ENCODE peak calls at places on chromosomes 3 and 15, in six cellular contexts. V is right cardiac atrium, J is cardiac muscle cell, B is mammary epithelial cell, H is spleen, L is body of pancreas. S is an unnamed sample. For H3K9me3 and H3K4me1, the result is how much of the 10 kb centered on the place peaks cover.

GRCh38 chr15:25883860-25884259 is 20.7 kb upstream of the ATP10A start:
- DNase-seq in L (no peak), V (no peak), B (no peak), H (no peak), J (peak), S (no peak)

GRCh38 chr15:75362642-75363249 is 5.7 kb downstream of the MAN2C1 start:
- DNase-seq in B (no peak), J (no peak), L (no peak), H (no peak), V (no peak), S (no peak)

GRCh38 chr15:101078669-101079323 is 159.6 kb downstream of the LRRK1 start:
- DNase-seq in H (peak), V (no peak), B (no peak), J (no peak), L (no peak), S (no peak)

GRCh38 chr3:141476033-141476432 is 10.8 kb upstream of the RASA2 start:
- DNase-seq in V (no peak), L (no peak), J (no peak), B (no peak), H (no peak), S (no peak)

GRCh38 chr3:183818706-183819624 is 6.4 kb downstream of the MAP6D1 start:
- DNase-seq in J (no peak), H (peak), B (no peak), L (no peak), V (no peak), S (no peak)

GRCh38 chr15:66603301-66604179 is 37.7 kb upstream of the LCTL start:
- DNase-seq in L (peak), B (peak), J (peak), H (peak), V (peak), S (peak)

GRCh38 chr15:35657679-35658201 is 111.8 kb upstream of the DPH6 start:
- DNase-seq in J (peak), V (no peak), L (no peak), H (no peak), B (peak), S (no peak)

GRCh38 chr3:50738252-50738598 is 63.5 kb downstream of the DOCK3 start:
- DNase-seq in V (no peak), J (no peak), B (no peak), H (no peak), L (no peak), S (peak)

GRCh38 chr3:40116478-40117162 is 192.9 kb upstream of the EIF1B start:
- DNase-seq in L (no peak), V (no peak), H (no peak), J (peak), B (peak), S (no peak)

GRCh38 chr3:55147856-55148720 is 220.2 kb upstream of the LRTM1 start:
- DNase-seq in B (no peak), H (no peak), J (peak), V (no peak), L (no peak), S (no peak)

GRCh38 chr15:76153241-76154197 is 93.7 kb downstream of the TMEM266 start:
- DNase-seq in L (no peak), B (no peak), J (no peak), V (no peak), H (no peak), S (no peak)

GRCh38 chr3:155334897-155335883 is 41.7 kb upstream of the STRIT1 start:
- DNase-seq in L (peak), H (no peak), J (peak), B (no peak), V (no peak), S (no peak)

GRCh38 chr3:101643009-101643844 is 33.7 kb downstream of the ZBTB11 start:
- DNase-seq in J (no peak), L (no peak), H (no peak), V (no peak), B (no peak), S (no peak)

GRCh38 chr3:195421410-195421809 is 21.4 kb downstream of the ACAP2 start:
- DNase-seq in J (no peak), L (no peak), V (no peak), H (no peak), B (no peak), S (no peak)

GRCh38 chr3:109707642-109708041 is 370.3 kb upstream of the DPPA4 start:
- DNase-seq in B (no peak), H (no peak), J (no peak), L (no peak), V (no peak), S (no peak)

GRCh38 chr3:67646586-67647234 is 7.7 kb downstream of the SUCLG2 start:
- DNase-seq in J (peak), B (no peak), V (no peak), L (no peak), H (no peak), S (no peak)

GRCh38 chr3:45026957-45027356 is 854 bp downstream of the CLEC3B start:
- DNase-seq in H (no peak), V (peak), B (peak), L (peak), J (peak), S (no peak)

GRCh38 chr15:96736384-96736783 is 405.9 kb downstream of the NR2F2 start:
- DNase-seq in J (peak), L (no peak), H (no peak), B (no peak), V (no peak), S (no peak)

GRCh38 chr3:4633078-4634004 is 140.2 kb downstream of the ITPR1 start:
- DNase-seq in H (no peak), J (peak), V (no peak), B (peak), L (peak), S (peak)

GRCh38 chr3:8618950-8619349 is 25.6 kb downstream of the SSUH2 start:
- DNase-seq in H (no peak), L (no peak), V (no peak), J (no peak), B (no peak), S (no peak)

GRCh38 chr15:78076231-78077052 is 1.1 kb downstream of the TBC1D2B start:
- DNase-seq in L (no peak), J (no peak), V (no peak), H (no peak), B (no peak), S (peak)

GRCh38 chr3:541328-541727 is 344.8 kb downstream of the CHL1 start:
- DNase-seq in H (no peak), L (no peak), V (no peak), J (no peak), B (no peak), S (no peak)

GRCh38 chr15:74594455-74594854 is 21.2 kb upstream of the CLK3 start:
- DNase-seq in V (no peak), H (no peak), B (no peak), L (no peak), J (no peak), S (no peak)

GRCh38 chr15:31277335-31278055 is 49.1 kb upstream of the KLF13 start:
- DNase-seq in H (peak), L (no peak), B (no peak), V (no peak), J (no peak), S (no peak)

GRCh38 chr15:88810449-88810848 is 7.2 kb downstream of the ACAN start:
- DNase-seq in J (peak), V (no peak), H (no peak), L (no peak), B (peak), S (no peak)

GRCh38 chr15:85763557-85764303 is 31.0 kb downstream of the KLHL25 start:
- DNase-seq in V (peak), J (no peak), H (no peak), B (peak), L (no peak), S (no peak)

GRCh38 chr3:187361835-187362234 is 6.3 kb upstream of the RTP4 start:
- DNase-seq in B (no peak), V (no peak), H (no peak), L (no peak), J (no peak), S (no peak)

GRCh38 chr3:195247863-195248189 is 23.1 kb downstream of the XXYLT1 start:
- DNase-seq in B (no peak), L (no peak), J (no peak), H (peak), V (peak), S (peak)

GRCh38 chr3:121619691-121620090 is 26.5 kb downstream of the FBXO40 start:
- DNase-seq in B (no peak), J (no peak), H (no peak), L (no peak), V (no peak), S (no peak)

GRCh38 chr15:59295742-59296090 is 77.0 kb downstream of the MYO1E start:
- DNase-seq in J (no peak), H (no peak), B (no peak), V (no peak), L (no peak), S (no peak)

GRCh38 chr15:64600794-64601193 is 140.4 kb downstream of the ZNF609 start:
- DNase-seq in B (no peak), J (no peak), V (no peak), L (no peak), H (no peak), S (no peak)

GRCh38 chr15:56929389-56929788 is 10.9 kb downstream of the TCF12 start:
- DNase-seq in V (no peak), B (peak), L (no peak), J (peak), H (no peak), S (no peak)

GRCh38 chr3:150787741-150788370 is 24.9 kb upstream of the SIAH2 start:
- DNase-seq in H (peak), V (peak), B (peak), L (peak), J (peak), S (peak)

GRCh38 chr15:57158589-57158988 is 217.7 kb upstream of the CGNL1 start:
- DNase-seq in B (peak), H (no peak), J (peak), L (no peak), V (no peak), S (no peak)

GRCh38 chr3:120304569-120305090 is 19.6 kb upstream of the GPR156 start:
- DNase-seq in V (no peak), B (no peak), L (no peak), J (no peak), H (no peak), S (no peak)

DNA sequence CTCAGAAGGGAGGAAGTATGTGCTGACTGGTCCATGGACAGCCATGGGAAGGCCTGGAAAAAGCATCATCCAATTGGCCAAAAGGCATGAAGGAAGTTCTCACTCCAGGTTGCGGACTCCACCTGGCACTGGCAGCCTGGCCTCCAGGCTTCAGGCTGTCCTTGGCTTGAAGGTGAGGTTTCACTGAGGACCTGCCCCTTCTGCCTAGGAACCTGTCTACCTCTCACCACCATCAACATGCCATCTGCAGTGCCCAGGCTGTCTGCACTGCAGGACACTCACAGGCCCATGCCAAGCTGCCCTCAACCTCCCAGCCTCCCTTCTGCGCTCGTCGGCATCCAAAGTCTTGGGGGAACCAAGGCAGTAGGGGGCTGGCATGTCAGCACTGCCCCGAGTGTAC is 51.1 kb downstream of the CEP70 start:
- DNase-seq in J (no peak), L (no peak), B (no peak), V (no peak), H (no peak), S (no peak)
- H3K9me3 ChIP-seq in J (under half), L (under half), B (under half), V (under half), H (half or more), S (under half)

GRCh38 chr3:130688677-130689076 is 58.0 kb downstream of the PIK3R4 start:
- DNase-seq in H (no peak), V (no peak), L (no peak), J (no peak), B (no peak), S (no peak)
- H3K4me1 ChIP-seq in H (under half), V (under half), L (under half), J (under half), B (under half), S (under half)

GRCh38 chr3:1611824-1612223 is 486.8 kb upstream of the CNTN4 start:
- DNase-seq in J (no peak), H (no peak), B (no peak), V (no peak), L (no peak), S (no peak)
- H3K9me3 ChIP-seq in J (under half), H (under half), B (under half), V (under half), L (under half), S (under half)

GRCh38 chr15:51846066-51846462 is 16.6 kb downstream of the TMOD3 start:
- DNase-seq in V (no peak), J (no peak), B (no peak), H (no peak), L (no peak), S (no peak)
- H3K4me1 ChIP-seq in V (under half), J (under half), B (half or more), H (half or more), L (half or more), S (under half)

GRCh38 chr3:175911937-175912336 is 1052.8 kb downstream of the NAALADL2 start:
- DNase-seq in J (no peak), H (no peak), B (no peak), V (no peak), L (no peak), S (no peak)
- H3K9me3 ChIP-seq in J (under half), H (under half), B (under half), V (under half), L (under half), S (under half)

DNA sequence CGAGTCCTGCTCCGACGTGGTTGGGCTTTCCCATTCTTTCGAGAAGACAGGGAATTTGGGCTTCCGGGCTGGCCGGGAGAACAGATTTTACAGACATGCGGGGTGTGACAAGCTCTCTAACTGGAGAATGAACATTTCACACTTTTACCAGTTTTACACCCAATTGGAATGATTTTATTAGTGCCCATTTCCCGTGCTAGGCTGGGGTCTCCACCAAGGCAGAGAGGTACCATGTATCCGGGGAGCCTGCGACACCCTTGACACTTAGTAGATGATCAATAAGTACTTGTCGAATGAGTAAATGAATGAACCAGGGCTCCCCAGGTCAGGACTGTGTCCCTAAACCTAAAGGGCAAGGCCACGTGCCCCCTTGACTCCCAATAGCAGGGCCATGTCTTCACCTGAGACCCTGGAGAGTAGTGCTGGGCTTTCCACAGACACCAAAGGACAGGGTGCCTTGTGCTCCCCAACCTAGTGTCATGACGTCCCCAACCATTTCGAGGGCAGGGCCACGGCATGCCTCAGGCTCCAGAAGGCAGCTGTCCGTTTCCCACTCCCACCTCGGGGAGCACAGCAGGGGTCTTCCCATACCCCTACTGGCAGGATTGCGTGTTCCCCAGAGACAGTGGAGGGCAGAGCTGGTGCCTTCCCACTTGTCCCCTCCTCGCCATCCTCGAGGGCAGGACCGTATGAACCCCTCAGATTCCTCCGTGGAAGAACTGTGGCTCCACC is 680 bp upstream of the MYD88 start:
- DNase-seq in L (no peak), J (no peak), H (peak), B (no peak), V (peak), S (peak)
- H3K4me1 ChIP-seq in L (half or more), J (under half), H (half or more), B (half or more), V (under half), S (under half)

DNA sequence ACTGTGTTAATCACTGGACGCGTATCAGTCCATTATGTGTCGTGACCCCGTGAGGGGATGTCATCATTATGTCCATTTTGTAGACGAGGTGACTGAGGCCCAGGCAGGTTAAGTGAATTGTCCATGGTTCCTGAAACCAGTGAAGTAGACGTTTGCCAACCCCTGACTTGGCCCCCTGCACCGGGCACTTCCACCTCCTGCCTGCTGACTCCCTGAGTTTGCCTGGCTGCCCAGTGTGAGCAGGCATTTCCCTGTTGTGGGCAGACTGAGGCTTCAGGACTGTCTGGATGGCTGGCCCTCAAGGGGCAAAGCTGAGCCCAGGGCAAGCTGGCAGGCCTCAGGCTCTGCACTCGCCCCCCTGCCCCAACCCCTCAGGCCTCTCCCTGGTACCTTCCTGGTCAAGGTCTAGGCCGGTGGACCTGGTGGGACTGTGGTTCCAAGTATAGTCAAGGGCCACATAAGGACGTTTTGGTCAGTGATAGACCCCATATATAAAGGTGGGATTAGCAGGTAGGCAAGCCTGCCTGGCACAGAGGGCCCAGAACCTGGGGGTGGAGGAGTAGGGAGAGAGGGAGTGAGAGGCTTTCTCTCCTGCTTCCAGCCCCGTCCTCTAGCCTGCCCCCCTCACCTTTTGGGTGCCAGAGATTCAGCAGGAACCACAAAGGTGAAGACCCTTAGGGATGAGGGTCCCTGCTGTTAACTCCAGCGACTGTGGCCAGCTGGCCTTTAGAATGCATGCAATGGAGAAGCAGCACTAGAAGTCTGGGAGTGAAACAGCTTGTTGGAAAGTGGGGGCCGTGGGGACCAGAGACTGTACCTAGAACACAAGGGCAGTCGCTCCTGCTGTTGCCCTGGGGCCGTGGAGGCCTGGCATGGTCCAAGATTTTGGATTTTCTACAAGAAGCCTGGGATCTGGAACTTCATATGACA is 34.6 kb downstream of the FBLN2 start:
- DNase-seq in J (no peak), L (no peak), V (no peak), B (no peak), H (peak), S (no peak)
- H3K9me3 ChIP-seq in J (under half), L (under half), V (under half), B (under half), H (under half), S (under half)

DNA sequence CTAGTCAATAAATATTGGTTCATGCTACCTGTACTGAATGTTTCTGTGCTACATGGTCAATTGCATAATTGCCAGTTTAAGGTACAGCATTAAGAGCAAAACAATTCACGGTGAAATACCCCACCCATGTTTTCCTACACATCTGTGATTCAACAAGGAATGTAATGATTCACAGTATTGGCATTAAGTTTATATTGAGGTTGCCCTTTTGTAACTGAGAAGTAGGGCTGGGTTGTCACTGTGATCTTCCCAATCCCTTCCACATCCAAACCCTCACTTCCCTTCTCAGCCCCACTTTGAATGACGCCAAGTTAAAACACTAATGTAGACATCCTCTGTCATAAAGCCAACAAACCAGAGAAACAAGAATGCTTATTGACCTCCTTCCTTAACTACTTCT is 112.0 kb upstream of the TJP1 start:
- DNase-seq in J (peak), V (no peak), B (peak), L (no peak), H (no peak), S (no peak)
- H3K4me1 ChIP-seq in J (under half), V (under half), B (half or more), L (under half), H (under half), S (under half)

GRCh38 chr3:147881933-147882332 is 472.8 kb downstream of the ZIC1 start:
- DNase-seq in L (no peak), B (no peak), H (no peak), V (no peak), J (no peak), S (no peak)
- H3K9me3 ChIP-seq in L (under half), B (under half), H (half or more), V (under half), J (under half), S (under half)

GRCh38 chr3:149581681-149582349 is 76.0 kb downstream of the WWTR1 start:
- DNase-seq in L (peak), H (no peak), B (peak), J (peak), V (peak), S (no peak)
- H3K4me1 ChIP-seq in L (under half), H (under half), B (half or more), J (under half), V (under half), S (under half)

S was measured in HAP-1.